ENCODE peak calls at places on chromosomes 7 and 10, in six cellular contexts. B is NCI-H1105 treated with DMSO at 0.1 percent for 48 hours, U is SK-N-SH, O is left lung, K is fibroblast of the aortic adventitia, D is Kasumi-1. N is an unnamed sample.

GRCh38 chr7:135414850-135415439 is 95.0 kb downstream of the CNOT4 start:
- DNase-seq in B (peak), K (peak), O (no peak), D (peak), U (peak), N (peak)

GRCh38 chr10:47298730-47299129 is 1.3 kb upstream of the GDF10 start:
- DNase-seq in O (no peak), U (no peak), B (no peak), K (no peak), D (no peak), N (no peak)

GRCh38 chr10:21927601-21928000 is 75.9 kb downstream of the DNAJC1 start:
- DNase-seq in U (no peak), O (no peak), K (peak), D (no peak), B (no peak), N (no peak)

GRCh38 chr7:16652255-16652583 is 6.2 kb downstream of the BZW2 start:
- DNase-seq in U (no peak), D (no peak), B (no peak), K (no peak), O (no peak), N (no peak)

GRCh38 chr7:107860981-107861652 is 29.9 kb upstream of the DLD start:
- DNase-seq in B (no peak), K (peak), O (no peak), D (no peak), U (no peak), N (peak)

GRCh38 chr10:84497978-84498377 is 169.6 kb downstream of the CCSER2 start:
- DNase-seq in O (no peak), K (no peak), B (no peak), D (no peak), U (no peak), N (no peak)

GRCh38 chr7:138027100-138027499 is 25.2 kb upstream of the CREB3L2 start:
- DNase-seq in U (no peak), B (no peak), O (no peak), K (no peak), D (no peak), N (no peak)

GRCh38 chr10:29479081-29479917 is 155.5 kb downstream of the SVIL start:
- DNase-seq in U (no peak), O (no peak), D (no peak), K (no peak), B (peak), N (no peak)

GRCh38 chr7:148262721-148263229 is 327.8 kb upstream of the C7orf33 start:
- DNase-seq in D (peak), K (peak), O (peak), B (peak), U (peak), N (peak)

GRCh38 chr10:130795819-130796218 is 515.7 kb downstream of the TCERG1L start:
- DNase-seq in U (no peak), K (no peak), B (no peak), O (no peak), D (no peak), N (no peak)

GRCh38 chr10:44995914-44996633 is 4.6 kb upstream of the ZNF22 start:
- DNase-seq in B (no peak), K (peak), D (peak), O (no peak), U (no peak), N (peak)

GRCh38 chr10:20598590-20598989 is 298.5 kb downstream of the NEBL start:
- DNase-seq in K (peak), B (no peak), O (peak), U (no peak), D (peak), N (peak)

GRCh38 chr10:16923309-16923708 is 106.1 kb upstream of the RSU1 start:
- DNase-seq in O (no peak), K (no peak), D (no peak), B (no peak), U (no peak), N (no peak)

GRCh38 chr7:20298486-20298901 is 32.2 kb upstream of the ITGB8 start:
- DNase-seq in D (no peak), K (peak), O (no peak), U (no peak), B (no peak), N (peak)

GRCh38 chr7:144738708-144739314 is 97.0 kb downstream of the TPK1 start:
- DNase-seq in D (peak), K (peak), B (peak), U (peak), O (no peak), N (peak)

GRCh38 chr7:28708458-28708951 is 249.6 kb downstream of the TRIL start:
- DNase-seq in D (no peak), U (no peak), O (no peak), B (no peak), K (peak), N (peak)

GRCh38 chr7:70143089-70144044 is 545.1 kb downstream of the AUTS2 start:
- DNase-seq in B (peak), D (no peak), O (no peak), U (peak), K (peak), N (peak)

GRCh38 chr7:133770863-133771492 is 356.2 kb upstream of the LRGUK start:
- DNase-seq in U (no peak), D (no peak), K (peak), B (peak), O (no peak), N (peak)

GRCh38 chr10:120465138-120465537 is 8.1 kb downstream of the PLPP4 start:
- DNase-seq in O (no peak), D (no peak), B (no peak), K (no peak), U (no peak), N (no peak)

GRCh38 chr7:55893940-55894339 is 6.7 kb downstream of the ZNF713 start:
- DNase-seq in K (no peak), U (peak), O (no peak), B (no peak), D (no peak), N (no peak)